ENCODE peak calls at places on chromosome 20, in six cellular contexts. P is lung, X is neural crest cell, S is colonic mucosa, L is cardiac muscle cell, Q is esophagus muscularis mucosa. A is an unnamed sample.

GRCh38 chr20:57484772-57485171 is 40.2 kb downstream of the CTCFL start:
- DNase-seq in P (no peak), Q (no peak), S (no peak), X (no peak), L (no peak), A (no peak)

GRCh38 chr20:12414446-12415274 is 497.0 kb downstream of the BTBD3 start:
- DNase-seq in L (peak), X (no peak), S (no peak), Q (no peak), P (no peak), A (no peak)

GRCh38 chr20:48812600-48813445 is 15.0 kb downstream of the PREX1 start:
- DNase-seq in P (no peak), L (no peak), X (no peak), S (no peak), Q (no peak), A (no peak)

GRCh38 chr20:61976275-61976649 is 89.4 kb downstream of the TAF4 start:
- DNase-seq in P (no peak), X (no peak), Q (no peak), S (no peak), L (no peak), A (no peak)

GRCh38 chr20:49478754-49479689 is 3.4 kb downstream of the KCNB1 start:
- DNase-seq in P (no peak), L (no peak), Q (no peak), X (no peak), S (no peak), A (no peak)

GRCh38 chr20:42123981-42124473 is 505.9 kb upstream of the CHD6 start:
- DNase-seq in Q (no peak), X (no peak), L (no peak), S (no peak), P (no peak), A (no peak)

GRCh38 chr20:48624315-48625020 is 203.3 kb downstream of the PREX1 start:
- DNase-seq in Q (no peak), P (no peak), X (no peak), S (no peak), L (no peak), A (peak)

GRCh38 chr20:35226126-35226774 is at the start of gene MMP24:
- DNase-seq in P (no peak), X (no peak), Q (no peak), L (no peak), S (no peak), A (no peak)

GRCh38 chr20:3046677-3047462 is 1.0 kb downstream of the MRPS26 start:
- DNase-seq in P (peak), Q (no peak), X (no peak), S (peak), L (peak), A (no peak)

GRCh38 chr20:25017257-25017803 is 24.8 kb upstream of the APMAP start:
- DNase-seq in Q (no peak), P (peak), S (peak), L (no peak), X (no peak), A (peak)

GRCh38 chr20:2750343-2751251 is 49.8 kb downstream of the CPXM1 start:
- DNase-seq in P (peak), L (peak), S (peak), Q (no peak), X (no peak), A (no peak)

GRCh38 chr20:50632236-50632635 is 59.1 kb downstream of the RIPOR3 start:
- DNase-seq in Q (no peak), S (no peak), L (no peak), X (no peak), P (no peak), A (no peak)

GRCh38 chr20:58086763-58087566 is 141.5 kb downstream of the ANKRD60 start:
- DNase-seq in X (peak), P (no peak), S (peak), L (peak), Q (no peak), A (no peak)

GRCh38 chr20:35145141-35145564 is 2.0 kb downstream of the EDEM2 start:
- DNase-seq in Q (no peak), P (no peak), S (peak), L (peak), X (no peak), A (no peak)

GRCh38 chr20:25196701-25197120 is 1.2 kb downstream of the ENTPD6 start:
- DNase-seq in Q (no peak), X (no peak), S (peak), L (no peak), P (no peak), A (no peak)

GRCh38 chr20:63891061-63892002 is 3.6 kb upstream of the DNAJC5 start:
- DNase-seq in L (no peak), P (no peak), X (no peak), S (no peak), Q (no peak), A (no peak)

GRCh38 chr20:43198607-43199006 is 8.9 kb upstream of the PTPRT start:
- DNase-seq in Q (no peak), L (no peak), S (no peak), P (no peak), X (no peak), A (no peak)

GRCh38 chr20:20184149-20184548 is 131.8 kb downstream of the CFAP61 start:
- DNase-seq in X (no peak), P (no peak), Q (no peak), L (no peak), S (no peak), A (no peak)

GRCh38 chr20:23205656-23206055 is 119.5 kb upstream of the CD93 start:
- DNase-seq in S (peak), Q (peak), X (no peak), P (peak), L (peak), A (no peak)

DNA sequence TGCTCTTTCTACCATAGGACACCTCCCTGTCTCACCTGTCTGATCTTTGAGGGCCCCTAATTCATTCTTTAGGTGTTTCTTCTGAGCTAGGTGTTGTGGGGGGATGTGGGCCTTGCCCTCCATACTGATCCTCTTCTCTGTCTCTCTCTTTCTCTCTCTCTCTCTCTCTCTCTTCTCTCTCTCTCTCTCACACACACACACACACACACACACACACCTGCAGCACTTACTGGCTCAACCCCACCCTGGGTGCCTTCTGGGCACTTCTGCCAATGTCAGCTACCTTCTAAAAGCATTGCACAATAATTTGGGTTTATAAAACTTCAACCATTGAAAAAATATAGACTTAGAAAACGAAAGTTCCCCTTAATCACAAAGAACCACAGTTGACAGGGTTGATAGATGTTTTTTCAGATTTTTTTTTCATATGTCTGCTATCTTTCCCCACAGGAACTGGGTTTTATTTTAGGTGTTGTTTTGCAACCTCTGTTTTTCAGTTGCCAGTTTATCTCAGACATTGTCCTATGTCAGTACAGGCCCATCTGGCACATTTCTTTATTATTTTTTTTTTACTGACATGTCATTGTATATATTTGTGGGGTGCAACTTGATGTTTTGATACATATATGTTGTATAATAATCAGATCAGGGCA is 28.1 kb downstream of the PKIG start:
- DNase-seq in P (no peak), L (no peak), X (no peak), S (no peak), Q (no peak), A (no peak)
- TF ChIP-seq CTCF in P (no peak), L (no peak), X (no peak), S (no peak), Q (no peak), A (no peak)

GRCh38 chr20:15867017-15867416 is 706.2 kb downstream of the KIF16B start:
- DNase-seq in X (no peak), L (no peak), Q (no peak), S (no peak), P (no peak), A (no peak)

GRCh38 chr20:15862178-15862577 is 711.1 kb downstream of the KIF16B start:
- DNase-seq in Q (no peak), P (no peak), X (no peak), S (no peak), L (no peak), A (no peak)

GRCh38 chr20:15865553-15865952 is 707.7 kb downstream of the KIF16B start:
- DNase-seq in S (no peak), P (no peak), X (no peak), Q (no peak), L (no peak), A (no peak)

GRCh38 chr20:15863735-15864134 is 709.5 kb downstream of the KIF16B start:
- DNase-seq in X (no peak), S (no peak), P (no peak), Q (no peak), L (no peak), A (no peak)

DNA sequence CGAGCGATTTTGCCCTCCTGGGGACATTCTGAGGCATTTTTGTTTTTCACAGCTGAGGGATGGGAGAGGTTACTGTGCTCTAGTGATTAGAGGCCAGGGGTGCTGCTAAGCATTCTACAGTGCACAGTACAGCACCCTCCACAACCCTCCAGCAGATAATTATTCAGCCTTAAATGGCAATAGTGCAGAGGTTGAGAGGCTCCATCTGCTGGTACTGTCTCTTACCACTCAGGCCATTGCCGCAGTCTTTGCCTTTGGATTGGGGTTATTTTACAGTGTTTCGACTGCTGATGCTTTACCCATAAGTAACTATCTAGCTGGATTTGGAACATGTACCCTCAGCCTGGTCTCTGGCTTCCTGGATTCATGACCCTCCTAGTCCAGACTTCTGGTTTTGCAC is 705.3 kb downstream of the KIF16B start:
- DNase-seq in L (no peak), Q (no peak), P (no peak), X (no peak), S (no peak), A (no peak)
- TF ChIP-seq CTCF in L (no peak), Q (no peak), P (no peak), X (peak), S (no peak), A (peak)

GRCh38 chr20:10537850-10538480 is 102.9 kb downstream of the SLX4IP start:
- DNase-seq in L (no peak), P (no peak), X (no peak), S (no peak), Q (no peak), A (no peak)
- TF ChIP-seq CTCF in L (no peak), P (no peak), X (no peak), S (no peak), Q (no peak), A (no peak)

DNA sequence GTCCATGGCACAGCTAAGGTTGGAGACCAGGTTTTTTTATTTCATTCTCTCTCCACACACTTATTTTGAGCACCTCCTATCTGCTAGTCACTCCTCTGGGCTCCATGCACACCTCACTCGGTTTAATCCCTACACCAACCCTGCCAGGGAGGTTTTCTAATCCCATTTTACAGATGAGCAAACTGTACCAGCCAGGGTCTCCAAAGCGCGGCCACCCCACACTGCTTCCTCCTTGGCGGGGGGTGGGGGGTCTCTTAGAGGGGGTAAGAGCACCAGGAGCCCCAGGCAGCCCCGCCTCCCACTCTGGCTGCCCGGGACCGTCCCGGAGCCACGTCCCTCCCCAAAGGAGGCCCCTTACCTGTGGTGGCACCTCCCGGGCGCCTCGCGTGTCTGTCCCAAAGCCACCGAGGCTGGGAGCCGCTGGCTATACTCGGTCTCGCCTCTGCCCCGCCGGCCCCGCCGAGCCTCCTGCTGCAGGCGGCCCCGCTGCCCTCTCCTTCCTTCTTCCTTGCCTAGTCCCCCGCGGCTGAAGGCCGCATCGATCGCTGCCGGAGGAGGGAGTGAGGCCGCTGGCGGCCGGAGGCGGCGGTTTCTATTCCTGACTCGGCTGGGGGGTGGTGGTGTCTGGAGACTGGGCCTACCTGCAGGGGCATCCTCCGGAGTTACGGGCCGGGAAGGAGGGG is at the start of gene KCNS1:
- DNase-seq in P (no peak), L (peak), X (peak), S (no peak), Q (no peak), A (no peak)
- TF ChIP-seq CTCF in P (no peak), L (peak), X (no peak), S (no peak), Q (no peak), A (peak)

GRCh38 chr20:10179574-10180298 is 38.9 kb upstream of the SNAP25 start:
- DNase-seq in X (peak), Q (no peak), L (peak), S (no peak), P (no peak), A (no peak)
- TF ChIP-seq CTCF in X (peak), Q (no peak), L (peak), S (no peak), P (no peak), A (peak)